ENCODE peak calls at places on chromosome 2, in five cellular contexts. N is HFF-Myc; D is GM04504; A is CD8-positive, alpha-beta T cell; G is amniotic stem cell. Q is an unnamed sample.

GRCh38 chr2:74032909-74033261 is 48.2 kb downstream of the TET3 start:
- DNase-seq in N (no peak), G (no peak), D (no peak), A (no peak), Q (no peak)

GRCh38 chr2:8624855-8625398 is 56.9 kb upstream of the ID2 start:
- DNase-seq in N (no peak), A (no peak), G (no peak), D (no peak), Q (no peak)

GRCh38 chr2:218927411-218927810 is 32.1 kb upstream of the CDK5R2 start:
- DNase-seq in D (no peak), N (no peak), A (no peak), G (no peak), Q (no peak)

GRCh38 chr2:43174368-43175186 is 51.8 kb downstream of the ZFP36L2 start:
- DNase-seq in A (peak), G (no peak), D (no peak), N (no peak), Q (no peak)

GRCh38 chr2:238351315-238351714 is 31.0 kb downstream of the TRAF3IP1 start:
- DNase-seq in D (no peak), G (no peak), A (no peak), N (no peak), Q (no peak)

GRCh38 chr2:131125195-131125757 is 20.1 kb downstream of the PLEKHB2 start:
- DNase-seq in D (no peak), N (no peak), A (no peak), G (no peak), Q (no peak)

GRCh38 chr2:128317186-128317897 is 1.3 kb downstream of the HS6ST1 start:
- DNase-seq in N (no peak), G (no peak), D (no peak), A (peak), Q (no peak)

GRCh38 chr2:239073270-239073669 is 225.4 kb downstream of the TWIST2 start:
- DNase-seq in G (no peak), N (no peak), A (no peak), D (no peak), Q (no peak)

GRCh38 chr2:174844295-174844708 is 80.0 kb upstream of the CHRNA1 start:
- DNase-seq in A (no peak), N (no peak), G (no peak), D (no peak), Q (no peak)

GRCh38 chr2:143475131-143475784 is 346.0 kb downstream of the ARHGAP15 start:
- DNase-seq in N (no peak), G (no peak), A (no peak), D (no peak), Q (no peak)

GRCh38 chr2:219308142-219309093 is 783 bp downstream of the PTPRN start:
- DNase-seq in N (no peak), A (peak), D (no peak), G (peak), Q (peak)

GRCh38 chr2:217070611-217071010 is 210.7 kb upstream of the TNP1 start:
- DNase-seq in G (no peak), D (no peak), N (no peak), A (no peak), Q (no peak)

GRCh38 chr2:70360661-70361316 is 58.9 kb upstream of the FAM136A start:
- DNase-seq in A (no peak), D (no peak), G (no peak), N (no peak), Q (no peak)

GRCh38 chr2:191043438-191043837 is 29.5 kb upstream of the STAT1 start:
- DNase-seq in A (no peak), D (no peak), G (no peak), N (no peak), Q (no peak)

GRCh38 chr2:58046335-58046584 is 346 bp upstream of the VRK2 start:
- DNase-seq in A (no peak), D (no peak), N (no peak), G (no peak), Q (no peak)

GRCh38 chr2:211931314-211931713 is 607.3 kb downstream of the ERBB4 start:
- DNase-seq in A (no peak), D (no peak), G (no peak), N (no peak), Q (no peak)

GRCh38 chr2:172931256-172931894 is 144.3 kb upstream of the MAP3K20 start:
- DNase-seq in D (no peak), N (peak), G (no peak), A (no peak), Q (no peak)

GRCh38 chr2:231191896-231192872 is 6.2 kb upstream of the ARMC9 start:
- DNase-seq in N (peak), A (no peak), G (peak), D (peak), Q (no peak)

Q was measured in KG1.